ENCODE peak calls at places on chromosome 12, in five cellular contexts. One of them, this sample, is unnamed.

GRCh38 chr12:18296909-18297280 is 35.6 kb downstream of the PIK3C2G start:
- DNase-seq in occipital lobe: no peak
- DNase-seq in iris pigment epithelial cell: no peak
- DNase-seq in Caki2: no peak
- DNase-seq in lower leg skin: no peak
- DNase-seq in this sample: no peak

GRCh38 chr12:19190292-19191031 is 60.9 kb downstream of the PLEKHA5 start:
- DNase-seq in lower leg skin: no peak
- DNase-seq in Caki2: peak
- DNase-seq in occipital lobe: no peak
- DNase-seq in iris pigment epithelial cell: peak
- DNase-seq in this sample: no peak

GRCh38 chr12:132315951-132316350 is 13.4 kb downstream of the GALNT9 start:
- DNase-seq in iris pigment epithelial cell: no peak
- DNase-seq in occipital lobe: no peak
- DNase-seq in lower leg skin: no peak
- DNase-seq in Caki2: no peak
- DNase-seq in this sample: no peak

GRCh38 chr12:54258286-54258685 is 21.6 kb downstream of the CBX5 start:
- DNase-seq in Caki2: no peak
- DNase-seq in lower leg skin: no peak
- DNase-seq in iris pigment epithelial cell: peak
- DNase-seq in occipital lobe: no peak
- DNase-seq in this sample: no peak

GRCh38 chr12:57149309-57149900 is 2.0 kb upstream of the LRP1-AS start:
- DNase-seq in iris pigment epithelial cell: peak
- DNase-seq in occipital lobe: no peak
- DNase-seq in lower leg skin: peak
- DNase-seq in Caki2: no peak
- DNase-seq in this sample: no peak

GRCh38 chr12:106246891-106247730 is 709 bp downstream of the CKAP4 start:
- DNase-seq in occipital lobe: peak
- DNase-seq in iris pigment epithelial cell: peak
- DNase-seq in lower leg skin: peak
- DNase-seq in Caki2: peak
- DNase-seq in this sample: peak

GRCh38 chr12:74896186-74896585 is 313.5 kb downstream of the KCNC2 start:
- DNase-seq in occipital lobe: no peak
- DNase-seq in lower leg skin: no peak
- DNase-seq in Caki2: no peak
- DNase-seq in iris pigment epithelial cell: peak
- DNase-seq in this sample: no peak

GRCh38 chr12:48054955-48055821 is 50.7 kb downstream of the SENP1 start:
- DNase-seq in Caki2: no peak
- DNase-seq in occipital lobe: no peak
- DNase-seq in lower leg skin: no peak
- DNase-seq in iris pigment epithelial cell: no peak
- DNase-seq in this sample: no peak

GRCh38 chr12:120225852-120226640 is 25.1 kb upstream of the RPLP0 start:
- DNase-seq in occipital lobe: no peak
- DNase-seq in lower leg skin: no peak
- DNase-seq in iris pigment epithelial cell: no peak
- DNase-seq in Caki2: no peak
- DNase-seq in this sample: no peak

GRCh38 chr12:52307836-52308806 is 13.1 kb downstream of the KRT83 start:
- DNase-seq in lower leg skin: no peak
- DNase-seq in occipital lobe: peak
- DNase-seq in iris pigment epithelial cell: peak
- DNase-seq in Caki2: no peak
- DNase-seq in this sample: no peak

GRCh38 chr12:54196396-54196795 is 7.6 kb upstream of the SMUG1 start:
- DNase-seq in lower leg skin: no peak
- DNase-seq in Caki2: no peak
- DNase-seq in iris pigment epithelial cell: peak
- DNase-seq in occipital lobe: no peak
- DNase-seq in this sample: no peak

GRCh38 chr12:19138551-19139344 is 9.2 kb downstream of the PLEKHA5 start:
- DNase-seq in Caki2: no peak
- DNase-seq in occipital lobe: no peak
- DNase-seq in iris pigment epithelial cell: peak
- DNase-seq in lower leg skin: no peak
- DNase-seq in this sample: no peak

GRCh38 chr12:124143726-124144125 is 151.2 kb upstream of the RFLNA start:
- DNase-seq in iris pigment epithelial cell: no peak
- DNase-seq in occipital lobe: no peak
- DNase-seq in Caki2: no peak
- DNase-seq in lower leg skin: no peak
- DNase-seq in this sample: no peak

GRCh38 chr12:51592034-51592705 is 1.1 kb downstream of the SCN8A start:
- DNase-seq in occipital lobe: no peak
- DNase-seq in lower leg skin: no peak
- DNase-seq in iris pigment epithelial cell: peak
- DNase-seq in Caki2: peak
- DNase-seq in this sample: no peak

GRCh38 chr12:12070674-12071661 is at the start of gene BCL2L14:
- DNase-seq in Caki2: no peak
- DNase-seq in iris pigment epithelial cell: no peak
- DNase-seq in lower leg skin: no peak
- DNase-seq in occipital lobe: no peak
- DNase-seq in this sample: peak